ENCODE peak calls at places on chromosome 2, in five cellular contexts. A is A549, T is WTC11, X is HepG2, C is GM12878. V is an unnamed sample.

GRCh38 chr2:66845307-66845706 is 410.4 kb downstream of the MEIS1 start:
- DNase-seq in A (no peak), X (no peak), C (no peak), T (no peak), V (no peak)

GRCh38 chr2:40101076-40101688 is 322.1 kb upstream of the THUMPD2 start:
- DNase-seq in T (no peak), A (no peak), X (no peak), C (no peak), V (no peak)

GRCh38 chr2:212147921-212148513 is 390.6 kb downstream of the ERBB4 start:
- DNase-seq in T (no peak), A (no peak), X (peak; percentile 12), C (no peak), V (peak; percentile 3)

GRCh38 chr2:28365158-28365557 is 27.5 kb upstream of the FOSL2 start:
- DNase-seq in T (no peak), C (no peak), A (no peak), X (no peak), V (no peak)

GRCh38 chr2:220893411-220893810 is 678.7 kb downstream of the EPHA4 start:
- DNase-seq in X (no peak), A (no peak), T (no peak), C (no peak), V (no peak)

GRCh38 chr2:29053680-29054400 is 20.5 kb downstream of the PCARE start:
- DNase-seq in T (no peak), A (no peak), X (no peak), C (no peak), V (no peak)

GRCh38 chr2:104340879-104341812 is 512.8 kb upstream of the POU3F3 start:
- DNase-seq in X (no peak), T (no peak), C (no peak), A (no peak), V (no peak)

GRCh38 chr2:133780099-133780996 is 212.1 kb upstream of the NCKAP5 start:
- DNase-seq in C (peak; percentile 1), A (peak; percentile 28), T (peak; percentile 64), X (peak; percentile 70), V (peak; percentile 33)

GRCh38 chr2:230847883-230848388 is 16.8 kb upstream of the ITM2C start:
- DNase-seq in T (peak; percentile 97), X (peak; percentile 70), A (peak; percentile 76), C (peak; percentile 44), V (peak; percentile 80)

GRCh38 chr2:104447831-104448434 is 406.0 kb upstream of the POU3F3 start:
- DNase-seq in C (no peak), X (no peak), A (no peak), T (no peak), V (no peak)

GRCh38 chr2:71788186-71788525 is 334.8 kb downstream of the DYSF start:
- DNase-seq in X (no peak), A (no peak), T (no peak), C (no peak), V (no peak)

GRCh38 chr2:437772-438393 is 150.0 kb upstream of the ALKAL2 start:
- DNase-seq in X (no peak), T (no peak), A (no peak), C (no peak), V (no peak)

DNA sequence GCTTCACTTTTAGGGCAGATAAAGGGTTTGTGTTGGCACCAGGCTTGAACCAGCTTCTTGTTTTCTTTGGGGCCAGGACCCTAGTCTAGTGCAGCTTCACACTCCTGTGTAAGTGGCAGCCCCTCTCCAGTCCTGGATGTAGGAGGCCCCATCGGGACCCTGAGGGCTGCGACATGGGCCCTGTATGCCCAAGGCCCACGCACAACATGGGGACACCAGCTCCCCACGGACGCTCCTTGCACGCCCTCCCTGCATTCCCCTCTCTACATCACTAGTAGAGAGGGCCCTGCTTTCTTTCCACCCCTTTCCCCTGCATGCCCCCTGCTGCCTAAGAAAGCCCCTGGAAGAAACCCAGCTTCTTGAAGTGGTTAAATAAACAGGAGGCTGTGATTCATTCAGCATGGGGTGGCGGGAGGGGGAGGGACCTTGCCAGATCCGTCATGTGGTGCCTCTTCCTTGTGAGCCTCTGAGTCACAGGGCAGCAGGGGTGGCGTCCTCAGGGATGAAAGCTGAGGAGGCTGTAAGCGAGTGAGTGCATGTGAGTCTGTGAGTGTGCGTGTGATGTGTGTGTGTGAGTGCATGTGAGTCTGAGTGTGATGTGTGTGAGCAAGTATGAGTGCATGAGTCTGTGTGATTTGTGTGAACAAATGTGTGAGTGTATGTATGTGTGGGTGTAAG is 42.5 kb downstream of the COPS8 start:
- DNase-seq in C (no peak), T (peak; percentile 16), A (peak; percentile 89), X (peak; percentile 22), V (no peak)
- TF ChIP-seq ESRRA in C (no peak), T (no peak), A (no peak), X (no peak), V (no peak)

GRCh38 chr2:120881981-120882788 is 146.5 kb downstream of the GLI2 start:
- DNase-seq in C (no peak), T (no peak), X (no peak), A (no peak), V (no peak)
- TF ChIP-seq ESRRA in C (no peak), T (no peak), X (no peak), A (no peak), V (no peak)

DNA sequence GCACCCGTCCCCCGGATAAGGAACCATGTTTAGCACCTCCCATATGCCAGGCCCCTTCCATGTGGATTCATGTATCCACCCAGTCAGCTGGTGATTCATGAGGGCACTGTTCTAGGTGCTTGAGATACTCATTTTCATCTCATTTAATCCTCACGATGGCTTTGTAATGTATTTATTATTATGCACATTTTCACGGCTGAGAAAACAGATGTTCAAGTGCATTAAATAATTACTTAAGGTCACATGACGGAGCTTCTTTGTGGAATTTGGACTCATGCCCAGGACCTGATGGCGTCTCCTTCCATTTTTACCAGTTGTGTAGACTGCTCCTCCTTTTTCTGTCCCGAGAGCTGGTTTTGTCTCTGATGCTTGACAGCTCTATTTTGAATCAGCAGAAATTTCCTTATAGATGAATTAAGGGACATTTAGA is 72.2 kb upstream of the RBM44 start:
- DNase-seq in C (no peak), T (no peak), X (no peak), A (no peak), V (no peak)
- TF ChIP-seq ESRRA in C (no peak), T (no peak), X (no peak), A (no peak), V (no peak)

GRCh38 chr2:201642086-201642578 is 1.2 kb downstream of the TMEM237 start:
- DNase-seq in T (no peak), C (peak; percentile 27), A (no peak), X (no peak), V (no peak)
- TF ChIP-seq ESRRA in T (no peak), C (no peak), A (no peak), X (no peak), V (no peak)

GRCh38 chr2:240365971-240366471 is 69.4 kb upstream of the GPC1 start:
- DNase-seq in X (no peak), C (no peak), A (no peak), T (no peak), V (no peak)
- TF ChIP-seq ESRRA in X (no peak), C (no peak), A (no peak), T (no peak), V (no peak)

DNA sequence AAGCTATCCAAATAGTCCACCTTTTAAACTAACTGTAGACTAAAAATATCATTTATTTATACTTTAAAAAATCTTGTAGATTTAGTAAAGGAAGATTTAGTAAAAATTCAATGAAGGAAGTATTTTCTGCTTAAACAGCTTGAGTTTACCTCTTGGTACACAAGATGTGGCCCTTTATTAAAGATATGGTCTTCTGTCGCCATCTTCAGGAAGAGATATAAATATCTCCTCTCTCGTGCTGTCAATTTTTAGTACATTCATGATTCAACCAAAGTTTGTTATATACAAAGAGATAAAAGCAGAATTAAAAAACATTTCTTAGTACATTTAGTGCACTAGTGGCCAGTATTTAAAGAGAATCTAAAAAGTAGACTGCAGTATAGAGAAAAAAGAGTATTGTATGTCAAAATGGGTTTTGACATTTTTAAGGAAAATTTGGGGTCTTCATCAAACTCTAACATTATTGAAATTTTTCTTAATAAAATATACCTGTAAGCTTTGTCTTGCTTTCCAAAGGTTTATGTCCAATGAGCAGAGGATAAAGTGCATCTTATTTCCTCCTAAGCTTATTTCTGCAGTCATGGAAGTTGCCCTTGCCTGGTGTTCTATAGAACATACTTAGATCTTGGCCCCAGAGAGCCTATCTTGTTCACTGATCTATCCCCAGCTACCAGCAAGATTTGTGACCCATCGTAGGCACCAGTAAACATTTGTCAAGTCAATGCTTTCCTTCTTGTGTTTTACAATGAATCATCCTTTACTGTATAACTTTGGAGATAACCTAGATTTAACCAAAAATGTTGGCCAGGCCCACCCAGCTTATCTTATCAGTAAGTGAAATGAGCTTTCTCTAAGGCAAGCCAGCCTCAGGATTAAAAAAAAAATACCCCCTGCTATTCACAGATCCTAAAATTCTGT is 18.5 kb upstream of the EML6 start:
- DNase-seq in T (no peak), X (peak; percentile 76), C (no peak), A (peak; percentile 40), V (peak; percentile 60)
- TF ChIP-seq ESRRA in T (no peak), X (no peak), C (no peak), A (no peak), V (no peak)

GRCh38 chr2:118940486-118941120 is 1.4 kb upstream of the MARCO start:
- DNase-seq in X (no peak), C (no peak), A (no peak), T (no peak), V (no peak)
- TF ChIP-seq ESRRA in X (no peak), C (no peak), A (no peak), T (no peak), V (no peak)

GRCh38 chr2:52960891-52961290 is 806.7 kb upstream of the CHAC2 start:
- DNase-seq in A (no peak), X (no peak), T (no peak), C (no peak), V (no peak)

GRCh38 chr2:52959801-52960200 is 807.8 kb upstream of the CHAC2 start:
- DNase-seq in C (no peak), T (no peak), X (no peak), A (no peak), V (no peak)

GRCh38 chr2:52968043-52968442 is 799.6 kb upstream of the CHAC2 start:
- DNase-seq in A (no peak), C (no peak), X (no peak), T (no peak), V (no peak)

DNA sequence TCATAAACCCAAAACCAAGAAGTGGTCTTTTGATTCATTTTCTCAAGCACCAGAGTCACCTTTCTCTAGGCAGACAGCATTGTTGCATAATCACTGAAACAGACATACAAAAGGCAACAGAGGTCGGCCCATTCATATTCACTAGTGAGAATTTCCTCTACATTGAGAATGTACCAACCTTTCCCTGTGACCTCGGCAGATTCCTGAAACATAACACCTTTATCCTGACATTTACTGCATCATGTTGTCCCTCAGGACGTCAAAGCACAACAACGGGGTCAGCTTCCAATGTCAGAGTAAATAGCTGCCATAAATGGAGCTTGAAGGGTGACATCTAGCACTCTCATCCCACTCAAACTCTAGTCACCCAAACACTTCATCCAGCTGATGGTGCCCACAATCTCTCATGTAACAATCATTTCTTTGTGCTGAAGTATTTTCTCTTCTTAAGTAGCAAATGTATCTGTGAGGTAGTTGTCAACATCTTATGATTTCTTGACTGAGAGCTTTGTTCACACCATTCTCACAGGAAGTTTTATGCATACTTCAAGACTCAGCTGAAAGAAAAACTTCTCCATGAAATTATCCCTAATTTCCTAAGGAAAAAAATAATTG is 802.6 kb upstream of the CHAC2 start:
- DNase-seq in C (no peak), X (no peak), T (no peak), A (no peak), V (no peak)
- TF ChIP-seq ESRRA in C (no peak), X (no peak), T (no peak), A (no peak), V (no peak)